ENCODE peak calls at places on chromosomes 12 and 14, in ten cellular contexts. H is CD8-positive, alpha-beta memory T cell; E is hepatocyte; Y is sigmoid colon; S is heart right ventricle; P is prostate gland; K is PC-9; I is CD8-positive, alpha-beta T cell; D is neural progenitor cell; F is PC-3. O is an unnamed sample.

GRCh38 chr12:104966677-104967076 is 8.6 kb upstream of the SLC41A2 start:
- DNase-seq in H (no peak), E (no peak), Y (no peak), S (no peak), P (no peak), K (no peak), I (no peak), D (no peak), F (no peak), O (no peak)

GRCh38 chr14:92625213-92625612 is 111.6 kb downstream of the RIN3 start:
- DNase-seq in H (no peak), E (no peak), Y (no peak), S (no peak), P (no peak), K (peak; percentile 90), I (no peak), D (no peak), F (peak; percentile 95), O (peak; percentile 59)

GRCh38 chr14:105485720-105486332 is 860 bp upstream of the CRIP1 start:
- DNase-seq in H (peak; percentile 61), E (peak; percentile 61), Y (no peak), S (peak; percentile 58), P (no peak), K (peak; percentile 34), I (peak; percentile 39), D (peak; percentile 81), F (peak; percentile 25), O (no peak)

GRCh38 chr12:59181378-59181777 is 261.1 kb upstream of the LRIG3 start:
- DNase-seq in H (no peak), E (no peak), Y (no peak), S (no peak), P (no peak), K (no peak), I (no peak), D (no peak), F (no peak), O (no peak)

GRCh38 chr12:123991402-123991951 is 18.5 kb downstream of the ZNF664 start:
- DNase-seq in H (no peak), E (no peak), Y (no peak), S (no peak), P (no peak), K (no peak), I (no peak), D (no peak), F (no peak), O (no peak)

GRCh38 chr14:53338192-53338591 is 185.1 kb upstream of the DDHD1 start:
- DNase-seq in H (no peak), E (no peak), Y (no peak), S (no peak), P (no peak), K (no peak), I (no peak), D (no peak), F (peak; percentile 37), O (peak; percentile 56)

GRCh38 chr12:122064780-122065588 is 13.6 kb upstream of the MLXIP start:
- DNase-seq in H (no peak), E (peak; percentile 64), Y (peak; percentile 85), S (no peak), P (no peak), K (peak; percentile 76), I (no peak), D (peak; percentile 57), F (peak; percentile 63), O (peak; percentile 98)

GRCh38 chr14:81516941-81517797 is 16.5 kb downstream of the SEL1L start:
- DNase-seq in H (no peak), E (peak; percentile 79), Y (peak; percentile 74), S (peak; percentile 36), P (peak; percentile 69), K (no peak), I (no peak), D (peak; percentile 32), F (peak; percentile 30), O (no peak)

GRCh38 chr14:100581228-100582145 is 5.7 kb downstream of the BEGAIN start:
- DNase-seq in H (no peak), E (no peak), Y (peak; percentile 45), S (no peak), P (no peak), K (no peak), I (no peak), D (no peak), F (no peak), O (no peak)

GRCh38 chr14:53620890-53621289 is 335.7 kb downstream of the BMP4 start:
- DNase-seq in H (no peak), E (no peak), Y (no peak), S (no peak), P (no peak), K (no peak), I (no peak), D (no peak), F (no peak), O (no peak)

DNA sequence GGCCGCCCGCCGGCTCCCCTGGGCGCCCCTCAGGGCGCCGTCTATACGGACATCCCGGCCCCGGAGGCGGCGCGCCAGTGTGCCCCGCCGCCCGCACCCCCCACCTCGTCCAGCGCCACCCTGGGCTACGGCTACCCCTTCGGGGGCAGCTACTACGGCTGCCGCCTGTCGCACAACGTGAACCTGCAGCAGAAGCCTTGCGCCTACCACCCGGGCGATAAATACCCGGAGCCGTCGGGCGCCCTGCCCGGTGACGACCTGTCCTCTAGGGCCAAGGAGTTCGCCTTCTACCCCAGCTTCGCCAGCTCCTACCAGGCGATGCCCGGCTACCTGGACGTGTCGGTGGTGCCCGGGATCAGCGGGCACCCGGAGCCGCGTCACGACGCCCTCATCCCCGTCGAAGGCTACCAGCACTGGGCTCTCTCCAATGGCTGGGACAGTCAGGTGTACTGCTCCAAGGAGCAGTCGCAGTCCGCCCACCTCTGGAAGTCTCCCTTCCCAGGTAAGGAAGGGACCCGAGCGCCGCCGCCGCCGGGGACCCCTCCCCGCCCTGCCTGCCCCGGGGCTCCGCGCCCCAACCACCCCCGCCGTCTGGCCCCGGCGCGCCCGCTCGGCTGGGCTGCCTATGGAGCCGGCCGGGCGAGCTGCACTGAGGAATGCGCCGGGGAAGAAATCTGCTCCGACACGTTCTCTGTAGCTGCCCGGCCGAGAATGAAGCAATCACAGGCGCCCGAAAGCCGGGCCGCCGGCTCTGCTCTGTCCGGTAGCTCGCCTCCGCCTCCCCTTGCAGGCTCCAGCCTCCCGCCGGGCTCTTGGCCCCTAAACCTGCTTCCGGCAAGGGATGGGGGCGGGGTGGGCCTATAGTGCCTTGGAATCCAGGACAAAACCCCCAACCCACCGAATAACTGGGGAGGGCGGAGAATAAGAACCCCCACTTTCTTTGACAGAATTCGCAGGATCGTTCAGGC is 794 bp downstream of the HOXC13 start:
- DNase-seq in H (no peak), E (peak; percentile 78), Y (no peak), S (no peak), P (peak; percentile 38), K (no peak), I (no peak), D (peak; percentile 70), F (peak; percentile 48), O (peak; percentile 72)
- H3K4me3 ChIP-seq in H (no peak overlapping the region), E (no peak overlapping the region), Y (no peak overlapping the region), S (no peak overlapping the region), P (no peak overlapping the region), K (peak overlapping the region; percentile 59), I (no peak overlapping the region), D (no peak overlapping the region), F (peak overlapping the region; percentile 87), O (peak overlapping the region; percentile 63)

DNA sequence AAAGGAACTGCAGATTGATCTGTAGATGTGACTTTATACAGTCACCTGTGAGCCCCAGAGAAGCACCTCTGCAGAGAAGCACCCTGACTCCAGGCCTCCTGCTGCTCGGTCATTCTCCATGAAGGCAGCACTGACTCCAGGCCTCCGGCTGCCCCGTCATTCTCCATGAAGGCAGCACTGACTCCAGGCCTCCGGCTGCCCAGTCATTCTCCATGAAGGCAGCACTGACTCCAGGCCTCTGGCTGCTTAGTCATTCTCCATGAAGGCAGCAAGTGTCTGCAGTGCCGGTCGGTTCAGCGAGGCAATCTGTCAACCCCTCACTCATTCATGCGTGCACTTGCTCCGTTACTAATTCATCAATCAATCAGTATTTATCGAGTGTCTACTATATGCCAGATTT is 160.3 kb downstream of the PIWIL1 start:
- DNase-seq in H (no peak), E (no peak), Y (no peak), S (no peak), P (no peak), K (no peak), I (no peak), D (no peak), F (no peak), O (no peak)
- H3K9me3 ChIP-seq in H (no peaks in the 10 kb centered on the region), E (no peaks in the 10 kb centered on the region), Y (no peaks in the 10 kb centered on the region), S (no peaks in the 10 kb centered on the region), P (no peaks in the 10 kb centered on the region), K (no peaks in the 10 kb centered on the region), I (no peaks in the 10 kb centered on the region), D (no peaks in the 10 kb centered on the region), F (no peaks in the 10 kb centered on the region), O (no peaks in the 10 kb centered on the region)

DNA sequence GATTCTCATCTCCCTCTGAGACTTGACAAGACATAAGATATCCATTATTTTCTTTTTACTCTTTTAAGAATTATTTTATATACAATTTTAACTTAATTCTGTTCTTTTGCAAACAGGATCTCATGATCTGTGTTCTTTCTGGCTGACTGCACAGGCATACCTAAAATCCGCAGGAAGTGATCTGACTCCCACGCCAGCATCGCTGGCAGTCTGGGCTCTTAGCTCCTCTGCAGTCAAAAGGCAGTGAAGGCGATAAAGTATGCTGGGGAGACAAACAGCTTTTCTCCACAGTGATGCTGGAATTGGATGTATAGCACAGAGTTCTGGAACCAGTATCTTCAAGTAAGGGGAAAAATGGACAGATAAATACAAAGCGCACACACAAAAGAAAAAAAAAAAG is 52.4 kb downstream of the DICER1 start:
- DNase-seq in H (no peak), E (no peak), Y (no peak), S (no peak), P (no peak), K (no peak), I (no peak), D (no peak), F (no peak), O (no peak)
- H3K36me3 ChIP-seq in H (peaks cover 48% of the 10 kb centered on the region), E (peaks cover 3% of the 10 kb centered on the region), Y (peaks cover 84% of the 10 kb centered on the region), S (no peaks in the 10 kb centered on the region), P (peaks cover 13% of the 10 kb centered on the region), K (peaks cover 3% of the 10 kb centered on the region), I (peaks cover 40% of the 10 kb centered on the region), D (peaks cover 18% of the 10 kb centered on the region), F (peaks cover 45% of the 10 kb centered on the region), O (peaks cover 48% of the 10 kb centered on the region)

GRCh38 chr14:75262641-75263040 is 16.0 kb upstream of the FOS start:
- DNase-seq in H (no peak), E (no peak), Y (peak; percentile 12), S (no peak), P (no peak), K (no peak), I (no peak), D (no peak), F (no peak), O (no peak)

GRCh38 chr14:75258803-75259509 is 19.7 kb upstream of the FOS start:
- DNase-seq in H (peak; percentile 100), E (peak; percentile 100), Y (peak; percentile 99), S (peak; percentile 99), P (peak; percentile 98), K (peak; percentile 100), I (peak; percentile 100), D (peak; percentile 100), F (peak; percentile 98), O (peak; percentile 92)

GRCh38 chr14:75258079-75258802 is 20.4 kb upstream of the FOS start:
- DNase-seq in H (no peak), E (peak; percentile 59), Y (peak; percentile 91), S (no peak), P (peak; percentile 64), K (peak; percentile 56), I (no peak), D (no peak), F (no peak), O (peak; percentile 39)

GRCh38 chr14:75259510-75259855 is 19.1 kb upstream of the FOS start:
- DNase-seq in H (no peak), E (peak; percentile 62), Y (no peak), S (no peak), P (no peak), K (no peak), I (no peak), D (no peak), F (peak; percentile 10), O (no peak)

GRCh38 chr14:75259946-75260545 is 18.6 kb upstream of the FOS start:
- DNase-seq in H (no peak), E (no peak), Y (no peak), S (no peak), P (no peak), K (peak; percentile 59), I (no peak), D (no peak), F (no peak), O (no peak)
- H3K4me3 ChIP-seq in H (no peak overlapping the region), E (no peak overlapping the region), Y (no peak overlapping the region), S (no peak overlapping the region), P (no peak overlapping the region), K (no peak overlapping the region), I (no peak overlapping the region), D (peak overlapping the region; percentile 28), F (peak overlapping the region; percentile 65), O (no peak overlapping the region)

O was measured in MG63.